ENCODE peak calls at places on chromosomes 13 and 19, in five cellular contexts. X, S, K, C and I are unnamed samples.

GRCh38 chr19:14048439-14049153 is 13.3 kb downstream of the PALM3 start:
- DNase-seq in S (no peak), C (peak; percentile 23), X (peak; percentile 41), K (no peak), I (peak; percentile 62)

GRCh38 chr19:46644720-46645119 is 8.7 kb upstream of the GNG8 start:
- DNase-seq in K (no peak), X (no peak), S (no peak), C (no peak), I (no peak)

GRCh38 chr13:88979465-88980180 is 1308.5 kb downstream of the SLITRK5 start:
- DNase-seq in K (peak; percentile 0), C (no peak), X (no peak), S (no peak), I (peak; percentile 9)

GRCh38 chr19:591099-591958 is 1.6 kb downstream of the HCN2 start:
- DNase-seq in S (no peak), K (no peak), C (no peak), X (no peak), I (peak; percentile 77)

GRCh38 chr19:12222980-12223630 is 60.2 kb downstream of the ZNF136 start:
- DNase-seq in X (no peak), C (no peak), S (no peak), K (no peak), I (no peak)

GRCh38 chr13:45847554-45848224 is 3.9 kb downstream of the SIAH3 start:
- DNase-seq in S (peak; percentile 87), X (peak; percentile 22), C (no peak), K (peak; percentile 27), I (peak; percentile 16)

GRCh38 chr19:44332145-44332544 is 24.3 kb downstream of the ZNF112 start:
- DNase-seq in C (no peak), K (no peak), X (no peak), S (no peak), I (no peak)

GRCh38 chr19:52270266-52270885 is 989 bp downstream of the ZNF766 start:
- DNase-seq in S (no peak), X (no peak), C (no peak), K (no peak), I (peak; percentile 37)

GRCh38 chr19:46515290-46515609 is 19.6 kb upstream of the PNMA8B start:
- DNase-seq in K (no peak), X (no peak), C (no peak), S (no peak), I (no peak)

GRCh38 chr13:73059460-73060250 is 850 bp downstream of the KLF5 start:
- DNase-seq in X (peak; percentile 58), S (peak; percentile 93), C (peak; percentile 52), K (no peak), I (peak; percentile 81)

GRCh38 chr19:29966594-29967249 is 24.7 kb downstream of the URI1 start:
- DNase-seq in X (no peak), C (peak; percentile 10), K (peak; percentile 6), S (no peak), I (no peak)

GRCh38 chr13:35874704-35875103 is 256.5 kb downstream of the DCLK1 start:
- DNase-seq in C (no peak), S (no peak), X (peak; percentile 27), K (no peak), I (no peak)

GRCh38 chr13:35882722-35883497 is 248.3 kb downstream of the DCLK1 start:
- DNase-seq in K (no peak), X (no peak), C (no peak), S (no peak), I (no peak)

GRCh38 chr13:35876601-35877000 is 254.6 kb downstream of the DCLK1 start:
- DNase-seq in X (no peak), K (no peak), S (no peak), C (no peak), I (no peak)

GRCh38 chr13:35881360-35881759 is 249.8 kb downstream of the DCLK1 start:
- DNase-seq in S (no peak), X (no peak), K (peak; percentile 57), C (no peak), I (no peak)

DNA sequence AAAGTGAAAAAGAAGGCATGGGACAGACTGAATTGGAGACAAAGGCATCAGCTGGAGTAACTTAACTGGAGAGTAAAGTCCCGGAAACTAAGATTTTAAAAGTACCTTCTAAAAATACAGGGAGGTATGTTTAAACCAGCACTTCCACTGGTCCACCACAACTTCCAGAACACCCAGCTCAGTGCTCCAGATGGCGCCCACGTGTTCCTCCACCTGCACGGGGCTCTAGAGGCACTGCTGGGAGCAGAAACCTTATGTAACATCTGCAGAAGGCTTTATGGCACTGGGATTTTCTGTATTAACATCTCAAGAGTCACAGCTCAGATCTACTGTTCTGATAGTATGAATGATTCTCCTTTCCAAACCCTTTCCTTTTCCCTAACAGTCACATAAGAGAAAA is 252.1 kb downstream of the DCLK1 start:
- DNase-seq in K (no peak), C (no peak), S (no peak), X (no peak), I (no peak)
- TF ChIP-seq CTCF in K (no peak), C (no peak), S (no peak), X (no peak), I (no peak)

GRCh38 chr19:3968556-3969434 is 2.1 kb downstream of the DAPK3 start:
- DNase-seq in K (peak; percentile 99), X (peak; percentile 84), S (peak; percentile 96), C (peak; percentile 98), I (peak; percentile 96)

GRCh38 chr19:3963458-3964255 is 7.2 kb downstream of the DAPK3 start:
- DNase-seq in K (no peak), X (peak; percentile 24), S (no peak), C (no peak), I (peak; percentile 4)

GRCh38 chr19:3961007-3961406 is 9.9 kb downstream of the DAPK3 start:
- DNase-seq in X (no peak), C (no peak), K (no peak), S (no peak), I (no peak)

GRCh38 chr19:3966051-3967017 is 4.6 kb downstream of the DAPK3 start:
- DNase-seq in S (no peak), X (peak; percentile 25), C (no peak), K (no peak), I (peak; percentile 29)

DNA sequence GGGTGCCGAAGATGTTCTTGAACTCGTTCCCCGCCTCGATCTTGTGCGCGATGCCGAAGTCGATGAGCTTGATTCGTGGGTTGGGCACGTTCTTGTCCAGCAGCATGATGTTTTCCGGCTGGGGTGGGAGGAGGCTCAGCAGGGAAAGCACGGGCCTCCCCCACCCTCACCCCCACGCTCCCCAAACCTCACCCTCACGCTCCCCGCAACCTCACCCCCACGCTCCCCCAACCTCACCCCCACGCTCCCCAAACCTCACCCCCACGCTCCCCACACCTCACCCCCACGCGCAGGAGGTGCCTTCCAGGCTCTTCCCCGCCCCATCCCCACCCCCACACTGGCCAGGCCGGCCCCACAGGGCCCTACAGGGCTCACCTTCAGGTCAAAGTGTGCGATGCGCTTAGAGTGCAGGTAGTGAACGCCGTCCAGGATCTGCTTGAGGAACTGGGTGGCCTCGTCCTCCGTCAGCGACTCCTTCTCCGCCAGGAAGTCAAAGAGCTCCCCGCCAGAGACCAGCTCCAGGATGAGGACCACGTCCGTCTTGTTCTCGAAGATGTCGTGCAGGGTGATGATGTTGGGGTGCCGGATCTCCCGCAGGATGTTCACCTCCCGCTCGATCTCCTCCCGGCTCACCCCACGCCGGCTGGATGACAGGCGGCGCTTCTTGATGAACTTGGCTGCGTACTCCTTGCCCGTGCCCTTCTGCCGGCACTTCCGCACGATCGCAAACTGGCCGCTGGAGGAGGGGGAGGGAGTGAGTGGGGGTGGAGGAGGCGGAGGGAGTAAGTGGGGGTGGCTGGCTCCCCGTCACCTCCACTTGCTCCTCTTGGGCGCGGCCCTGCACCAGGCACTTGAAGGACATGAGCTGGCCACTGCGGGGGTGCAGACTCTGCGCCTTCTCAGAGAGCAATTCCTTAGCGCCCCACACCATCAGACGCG is 6.4 kb downstream of the DAPK3 start:
- DNase-seq in K (no peak), X (peak; percentile 24), C (no peak), S (peak; percentile 66), I (no peak)
- H3K27ac ChIP-seq in K (no peak overlapping the region), X (peak overlapping the region; percentile 99), C (no peak overlapping the region), S (no peak overlapping the region), I (no peak overlapping the region)

GRCh38 chr19:18428837-18429674 is 8.9 kb downstream of the ISYNA1 start:
- DNase-seq in X (peak; percentile 70), K (peak; percentile 63), S (peak; percentile 95), C (no peak), I (peak; percentile 93)
- TF ChIP-seq CTCF in X (no peak), K (no peak), S (no peak), C (no peak), I (no peak)

GRCh38 chr13:23723463-23723862 is 153.3 kb downstream of the TNFRSF19 start:
- DNase-seq in C (no peak), S (no peak), X (no peak), K (peak; percentile 61), I (no peak)
- H3K27ac ChIP-seq in C (no peak overlapping the region), S (no peak overlapping the region), X (no peak overlapping the region), K (peak overlapping the region; percentile 60), I (peak overlapping the region; percentile 40)

DNA sequence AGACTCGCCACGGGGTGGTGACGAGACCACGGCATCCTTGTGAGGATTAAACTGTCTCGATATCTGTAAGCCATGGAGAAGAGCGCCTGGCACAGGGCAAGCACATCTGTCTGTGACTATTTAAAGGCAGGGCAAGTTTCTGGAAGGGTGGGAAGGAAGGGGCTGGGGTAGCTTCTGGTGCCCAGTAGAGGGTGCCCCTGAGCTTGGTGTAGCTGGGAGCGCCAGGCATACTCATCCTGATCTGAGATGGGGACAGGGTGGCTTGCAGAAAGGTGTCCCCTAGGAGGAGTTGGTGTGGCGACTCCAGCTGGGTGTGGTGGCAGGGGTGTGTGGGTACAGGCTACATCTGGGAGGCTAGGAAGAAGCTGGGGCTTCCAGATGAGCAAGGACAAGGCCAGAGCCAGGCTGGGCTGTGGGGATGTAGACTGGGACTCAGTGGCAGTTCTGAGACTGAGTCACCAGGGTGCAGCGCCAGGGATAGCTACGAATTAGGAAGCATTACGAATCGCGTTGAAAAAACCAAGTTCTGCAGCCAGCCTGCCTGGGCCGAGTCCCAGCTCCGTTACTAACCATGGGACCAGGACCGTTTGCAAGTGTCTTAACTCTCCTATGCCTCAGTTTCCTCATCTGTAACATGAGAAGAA is 23.1 kb upstream of the ASPDH start:
- DNase-seq in K (peak; percentile 2), C (no peak), S (no peak), X (no peak), I (no peak)
- TF ChIP-seq CTCF in K (no peak), C (no peak), S (no peak), X (no peak), I (no peak)

GRCh38 chr13:57633950-57634828 is 2.6 kb downstream of the PCDH17 start:
- DNase-seq in K (peak; percentile 22), C (no peak), S (peak; percentile 77), X (no peak), I (peak; percentile 17)
- H3K27ac ChIP-seq in K (no peak overlapping the region), C (no peak overlapping the region), S (no peak overlapping the region), X (no peak overlapping the region), I (no peak overlapping the region)

GRCh38 chr13:90883592-90883991 is 463.9 kb upstream of the MIR17HG start:
- DNase-seq in C (no peak), K (no peak), S (no peak), X (no peak), I (no peak)
- TF ChIP-seq CTCF in C (no peak), K (no peak), S (no peak), X (no peak), I (peak; percentile 21)